ENCODE peak calls at places on chromosome 2, in seven cellular contexts. One of them, this sample, is unnamed.

GRCh38 chr2:138124521-138124920 is 160.2 kb downstream of the HNMT start:
- DNase-seq in neural progenitor cell: no peak
- DNase-seq in foreskin keratinocyte: no peak
- DNase-seq in colonic mucosa: no peak
- DNase-seq in uterus: no peak
- DNase-seq in trophoblast cell: no peak
- DNase-seq in H9: no peak
- DNase-seq in this sample: no peak

GRCh38 chr2:169824373-169825333 is at the start of gene METTL5:
- DNase-seq in trophoblast cell: peak; percentile 94
- DNase-seq in H9: peak; percentile 91
- DNase-seq in uterus: peak; percentile 83
- DNase-seq in neural progenitor cell: peak; percentile 93
- DNase-seq in foreskin keratinocyte: peak; percentile 68
- DNase-seq in colonic mucosa: peak; percentile 87
- DNase-seq in this sample: peak; percentile 91

GRCh38 chr2:62568074-62568473 is 62.1 kb upstream of the TMEM17 start:
- DNase-seq in trophoblast cell: no peak
- DNase-seq in foreskin keratinocyte: no peak
- DNase-seq in H9: no peak
- DNase-seq in colonic mucosa: no peak
- DNase-seq in neural progenitor cell: no peak
- DNase-seq in uterus: no peak
- DNase-seq in this sample: no peak

GRCh38 chr2:209771474-209772292 is at the start of gene UNC80:
- DNase-seq in colonic mucosa: peak; percentile 23
- DNase-seq in foreskin keratinocyte: peak; percentile 36
- DNase-seq in H9: peak; percentile 85
- DNase-seq in trophoblast cell: peak; percentile 63
- DNase-seq in uterus: peak; percentile 37
- DNase-seq in neural progenitor cell: peak; percentile 94
- DNase-seq in this sample: peak; percentile 80

GRCh38 chr2:128819092-128819491 is 500.4 kb upstream of the HS6ST1 start:
- DNase-seq in neural progenitor cell: no peak
- DNase-seq in H9: no peak
- DNase-seq in foreskin keratinocyte: no peak
- DNase-seq in uterus: no peak
- DNase-seq in colonic mucosa: no peak
- DNase-seq in trophoblast cell: no peak
- DNase-seq in this sample: no peak

GRCh38 chr2:120454993-120455789 is 109.3 kb downstream of the INHBB start:
- DNase-seq in H9: no peak
- DNase-seq in foreskin keratinocyte: no peak
- DNase-seq in neural progenitor cell: no peak
- DNase-seq in uterus: no peak
- DNase-seq in trophoblast cell: no peak
- DNase-seq in colonic mucosa: no peak
- DNase-seq in this sample: no peak

GRCh38 chr2:102801858-102802699 is 40.2 kb downstream of the TMEM182 start:
- DNase-seq in neural progenitor cell: no peak
- DNase-seq in trophoblast cell: no peak
- DNase-seq in foreskin keratinocyte: no peak
- DNase-seq in colonic mucosa: no peak
- DNase-seq in H9: no peak
- DNase-seq in uterus: no peak
- DNase-seq in this sample: no peak

GRCh38 chr2:134245340-134245984 is 8.4 kb upstream of the MGAT5 start:
- DNase-seq in uterus: peak; percentile 52
- DNase-seq in trophoblast cell: peak; percentile 73
- DNase-seq in neural progenitor cell: peak; percentile 84
- DNase-seq in colonic mucosa: peak; percentile 89
- DNase-seq in foreskin keratinocyte: peak; percentile 52
- DNase-seq in H9: peak; percentile 62
- DNase-seq in this sample: peak; percentile 76

GRCh38 chr2:240557808-240558207 is at the start of gene ANKMY1:
- DNase-seq in foreskin keratinocyte: peak; percentile 50
- DNase-seq in uterus: peak; percentile 53
- DNase-seq in neural progenitor cell: peak; percentile 94
- DNase-seq in H9: peak; percentile 92
- DNase-seq in colonic mucosa: peak; percentile 83
- DNase-seq in trophoblast cell: peak; percentile 46
- DNase-seq in this sample: no peak

GRCh38 chr2:140988597-140988996 is 1142.2 kb downstream of the LRP1B start:
- DNase-seq in uterus: no peak
- DNase-seq in trophoblast cell: no peak
- DNase-seq in colonic mucosa: no peak
- DNase-seq in neural progenitor cell: no peak
- DNase-seq in foreskin keratinocyte: no peak
- DNase-seq in H9: no peak
- DNase-seq in this sample: no peak

GRCh38 chr2:50196775-50197482 is 835.0 kb downstream of the NRXN1 start:
- DNase-seq in trophoblast cell: no peak
- DNase-seq in H9: no peak
- DNase-seq in colonic mucosa: no peak
- DNase-seq in neural progenitor cell: no peak
- DNase-seq in foreskin keratinocyte: no peak
- DNase-seq in uterus: no peak
- DNase-seq in this sample: no peak

GRCh38 chr2:236163483-236164200 is 4.5 kb downstream of the GBX2 start:
- DNase-seq in foreskin keratinocyte: no peak
- DNase-seq in uterus: no peak
- DNase-seq in H9: no peak
- DNase-seq in neural progenitor cell: peak; percentile 62
- DNase-seq in colonic mucosa: no peak
- DNase-seq in trophoblast cell: no peak
- DNase-seq in this sample: no peak

GRCh38 chr2:236164201-236164982 is 3.8 kb downstream of the GBX2 start:
- DNase-seq in neural progenitor cell: peak; percentile 80
- DNase-seq in foreskin keratinocyte: no peak
- DNase-seq in colonic mucosa: no peak
- DNase-seq in trophoblast cell: no peak
- DNase-seq in uterus: no peak
- DNase-seq in H9: peak; percentile 73
- DNase-seq in this sample: no peak

GRCh38 chr2:236165491-236166156 is 2.6 kb downstream of the GBX2 start:
- DNase-seq in foreskin keratinocyte: no peak
- DNase-seq in H9: no peak
- DNase-seq in trophoblast cell: no peak
- DNase-seq in colonic mucosa: no peak
- DNase-seq in uterus: no peak
- DNase-seq in neural progenitor cell: no peak
- DNase-seq in this sample: no peak

GRCh38 chr2:236166157-236166780 is 1.9 kb downstream of the GBX2 start:
- DNase-seq in neural progenitor cell: peak; percentile 67
- DNase-seq in colonic mucosa: no peak
- DNase-seq in H9: peak; percentile 65
- DNase-seq in foreskin keratinocyte: no peak
- DNase-seq in trophoblast cell: no peak
- DNase-seq in uterus: no peak
- DNase-seq in this sample: no peak

GRCh38 chr2:236164983-236165301 is 3.2 kb downstream of the GBX2 start:
- DNase-seq in colonic mucosa: no peak
- DNase-seq in trophoblast cell: no peak
- DNase-seq in H9: no peak
- DNase-seq in neural progenitor cell: no peak
- DNase-seq in foreskin keratinocyte: no peak
- DNase-seq in uterus: no peak
- DNase-seq in this sample: no peak
- H3K4me1 ChIP-seq in colonic mucosa: peaks cover 28% of the 10 kb centered on the region
- H3K4me1 ChIP-seq in trophoblast cell: peaks cover 16% of the 10 kb centered on the region
- H3K4me1 ChIP-seq in H9: peaks cover 4% of the 10 kb centered on the region
- H3K4me1 ChIP-seq in neural progenitor cell: peaks cover 51% of the 10 kb centered on the region
- H3K4me1 ChIP-seq in foreskin keratinocyte: peaks cover 9% of the 10 kb centered on the region
- H3K4me1 ChIP-seq in uterus: no peaks in the 10 kb centered on the region
- H3K4me1 ChIP-seq in this sample: peaks cover 38% of the 10 kb centered on the region

GRCh38 chr2:159045545-159046454 is 77.4 kb downstream of the TANC1 start:
- DNase-seq in trophoblast cell: peak; percentile 31
- DNase-seq in H9: no peak
- DNase-seq in foreskin keratinocyte: no peak
- DNase-seq in uterus: no peak
- DNase-seq in colonic mucosa: no peak
- DNase-seq in neural progenitor cell: no peak
- DNase-seq in this sample: no peak

GRCh38 chr2:159046966-159047365 is 78.5 kb downstream of the TANC1 start:
- DNase-seq in colonic mucosa: no peak
- DNase-seq in H9: no peak
- DNase-seq in uterus: no peak
- DNase-seq in neural progenitor cell: no peak
- DNase-seq in trophoblast cell: no peak
- DNase-seq in foreskin keratinocyte: peak; percentile 21
- DNase-seq in this sample: no peak

GRCh38 chr2:159042115-159042850 is 73.8 kb downstream of the TANC1 start:
- DNase-seq in H9: no peak
- DNase-seq in uterus: no peak
- DNase-seq in neural progenitor cell: no peak
- DNase-seq in foreskin keratinocyte: peak; percentile 72
- DNase-seq in colonic mucosa: no peak
- DNase-seq in trophoblast cell: no peak
- DNase-seq in this sample: peak; percentile 60

GRCh38 chr2:159044804-159045286 is 76.4 kb downstream of the TANC1 start:
- DNase-seq in trophoblast cell: no peak
- DNase-seq in H9: no peak
- DNase-seq in neural progenitor cell: no peak
- DNase-seq in colonic mucosa: no peak
- DNase-seq in uterus: no peak
- DNase-seq in foreskin keratinocyte: peak; percentile 65
- DNase-seq in this sample: no peak

GRCh38 chr2:159043710-159044109 is 75.3 kb downstream of the TANC1 start:
- DNase-seq in neural progenitor cell: no peak
- DNase-seq in trophoblast cell: no peak
- DNase-seq in uterus: no peak
- DNase-seq in foreskin keratinocyte: no peak
- DNase-seq in colonic mucosa: no peak
- DNase-seq in H9: no peak
- DNase-seq in this sample: no peak
- H3K4me1 ChIP-seq in neural progenitor cell: peaks cover 6% of the 10 kb centered on the region
- H3K4me1 ChIP-seq in trophoblast cell: no peaks in the 10 kb centered on the region
- H3K4me1 ChIP-seq in uterus: no peaks in the 10 kb centered on the region
- H3K4me1 ChIP-seq in foreskin keratinocyte: peaks cover 42% of the 10 kb centered on the region
- H3K4me1 ChIP-seq in colonic mucosa: no peaks in the 10 kb centered on the region
- H3K4me1 ChIP-seq in H9: no peaks in the 10 kb centered on the region
- H3K4me1 ChIP-seq in this sample: peaks cover 63% of the 10 kb centered on the region

GRCh38 chr2:234990300-234990699 is 38.5 kb downstream of the SH3BP4 start:
- DNase-seq in H9: no peak
- DNase-seq in trophoblast cell: peak; percentile 95
- DNase-seq in colonic mucosa: no peak
- DNase-seq in foreskin keratinocyte: no peak
- DNase-seq in uterus: no peak
- DNase-seq in neural progenitor cell: no peak
- DNase-seq in this sample: peak; percentile 11
- H3K4me1 ChIP-seq in H9: no peaks in the 10 kb centered on the region
- H3K4me1 ChIP-seq in trophoblast cell: peaks cover 32% of the 10 kb centered on the region
- H3K4me1 ChIP-seq in colonic mucosa: no peaks in the 10 kb centered on the region
- H3K4me1 ChIP-seq in foreskin keratinocyte: peaks cover 13% of the 10 kb centered on the region
- H3K4me1 ChIP-seq in uterus: no peaks in the 10 kb centered on the region
- H3K4me1 ChIP-seq in neural progenitor cell: peaks cover 23% of the 10 kb centered on the region
- H3K4me1 ChIP-seq in this sample: peaks cover 12% of the 10 kb centered on the region

GRCh38 chr2:96264086-96264485 is 1.7 kb downstream of the TMEM127 start:
- DNase-seq in neural progenitor cell: no peak
- DNase-seq in foreskin keratinocyte: no peak
- DNase-seq in uterus: no peak
- DNase-seq in trophoblast cell: no peak
- DNase-seq in colonic mucosa: no peak
- DNase-seq in H9: no peak
- DNase-seq in this sample: no peak

GRCh38 chr2:96267159-96267971 is 1.3 kb downstream of the CIAO1 start:
- DNase-seq in colonic mucosa: peak; percentile 34
- DNase-seq in foreskin keratinocyte: peak; percentile 2
- DNase-seq in neural progenitor cell: peak; percentile 62
- DNase-seq in trophoblast cell: peak; percentile 22
- DNase-seq in uterus: no peak
- DNase-seq in H9: peak; percentile 51
- DNase-seq in this sample: no peak

GRCh38 chr2:96264656-96265348 is 995 bp downstream of the TMEM127 start:
- DNase-seq in colonic mucosa: peak; percentile 32
- DNase-seq in neural progenitor cell: peak; percentile 69
- DNase-seq in uterus: no peak
- DNase-seq in foreskin keratinocyte: peak; percentile 22
- DNase-seq in H9: no peak
- DNase-seq in trophoblast cell: no peak
- DNase-seq in this sample: peak; percentile 38

GRCh38 chr2:96265840-96266569 is at the start of the genes CIAO1 and TMEM127:
- DNase-seq in uterus: peak; percentile 99
- DNase-seq in H9: peak; percentile 99
- DNase-seq in colonic mucosa: peak; percentile 99
- DNase-seq in neural progenitor cell: peak; percentile 99
- DNase-seq in foreskin keratinocyte: peak; percentile 94
- DNase-seq in trophoblast cell: peak; percentile 98
- DNase-seq in this sample: peak; percentile 99

GRCh38 chr2:96265349-96265839 is 403 bp downstream of the TMEM127 start:
- DNase-seq in colonic mucosa: peak; percentile 67
- DNase-seq in neural progenitor cell: peak; percentile 77
- DNase-seq in H9: no peak
- DNase-seq in foreskin keratinocyte: no peak
- DNase-seq in trophoblast cell: peak; percentile 32
- DNase-seq in uterus: no peak
- DNase-seq in this sample: peak; percentile 75
- H3K4me1 ChIP-seq in colonic mucosa: peaks cover 44% of the 10 kb centered on the region
- H3K4me1 ChIP-seq in neural progenitor cell: peaks cover 6% of the 10 kb centered on the region
- H3K4me1 ChIP-seq in H9: no peaks in the 10 kb centered on the region
- H3K4me1 ChIP-seq in foreskin keratinocyte: peaks cover 9% of the 10 kb centered on the region
- H3K4me1 ChIP-seq in trophoblast cell: peaks cover 13% of the 10 kb centered on the region
- H3K4me1 ChIP-seq in uterus: peaks cover 6% of the 10 kb centered on the region
- H3K4me1 ChIP-seq in this sample: peaks cover 60% of the 10 kb centered on the region

GRCh38 chr2:101751276-101751675 is 53.8 kb downstream of the MAP4K4 start:
- DNase-seq in uterus: no peak
- DNase-seq in foreskin keratinocyte: no peak
- DNase-seq in colonic mucosa: no peak
- DNase-seq in neural progenitor cell: no peak
- DNase-seq in H9: no peak
- DNase-seq in trophoblast cell: no peak
- DNase-seq in this sample: no peak
- H3K4me1 ChIP-seq in uterus: peaks cover 7% of the 10 kb centered on the region
- H3K4me1 ChIP-seq in foreskin keratinocyte: peaks cover 34% of the 10 kb centered on the region
- H3K4me1 ChIP-seq in colonic mucosa: no peaks in the 10 kb centered on the region
- H3K4me1 ChIP-seq in neural progenitor cell: peaks cover 38% of the 10 kb centered on the region
- H3K4me1 ChIP-seq in H9: peaks cover 10% of the 10 kb centered on the region
- H3K4me1 ChIP-seq in trophoblast cell: peaks cover 20% of the 10 kb centered on the region
- H3K4me1 ChIP-seq in this sample: peaks cover 79% of the 10 kb centered on the region

This sample was measured in heart left ventricle.